ENCODE peak calls at places on chromosomes 1 and 21, in nine cellular contexts. Q is kidney tubule cell; H is neural progenitor cell; D is mucosa of descending colon; O is HS-5; S is GM19239; B is activated naive CD8-positive, alpha-beta T cell treated with anti-CD3 and anti-CD28 coated beads for 36 hours; U is epithelial cell of proximal tubule; P is progenitor cell of endocrine pancreas. E is an unnamed sample.
A peak's percentile ranks its signal among the peaks of the same experiment; 100 is the strongest.

GRCh38 chr1:92736395-92736794 is 48.5 kb downstream of the EVI5 start:
- DNase-seq in P (no peak), B (no peak), O (no peak), Q (peak; percentile 57), H (no peak), S (no peak), U (no peak), D (no peak), E (no peak)

GRCh38 chr1:91948501-91949355 is 473 bp upstream of the BRDT start:
- DNase-seq in D (no peak), P (no peak), Q (no peak), H (no peak), B (no peak), S (no peak), U (no peak), O (no peak), E (no peak)

GRCh38 chr1:16181887-16182719 is 26.2 kb upstream of the EPHA2 start:
- DNase-seq in H (peak; percentile 75), D (peak; percentile 74), B (no peak), P (peak; percentile 57), Q (peak; percentile 95), U (no peak), S (no peak), O (peak; percentile 84), E (peak; percentile 93)

GRCh38 chr1:6329392-6329791 is 64.2 kb downstream of the ACOT7 start:
- DNase-seq in B (no peak), O (no peak), D (no peak), S (no peak), P (no peak), H (no peak), Q (no peak), U (no peak), E (no peak)

GRCh38 chr1:36516372-36517018 is 33.8 kb upstream of the CSF3R start:
- DNase-seq in S (peak; percentile 66), P (peak; percentile 20), Q (peak; percentile 64), D (no peak), U (no peak), O (no peak), H (peak; percentile 86), B (peak; percentile 32), E (peak; percentile 15)

GRCh38 chr21:46096997-46097825 is 701 bp upstream of the COL6A2 start:
- DNase-seq in H (no peak), D (peak; percentile 31), B (no peak), U (no peak), O (no peak), Q (no peak), S (peak; percentile 9), P (peak; percentile 10), E (no peak)

GRCh38 chr1:155934933-155935590 is 849 bp upstream of the KHDC4 start:
- DNase-seq in O (no peak), D (no peak), S (no peak), P (no peak), H (no peak), B (no peak), U (peak; percentile 78), Q (peak; percentile 74), E (no peak)

GRCh38 chr21:44778094-44778493 is 23.5 kb downstream of the UBE2G2 start:
- DNase-seq in U (no peak), O (no peak), S (no peak), P (no peak), B (no peak), Q (no peak), H (no peak), D (no peak), E (no peak)

GRCh38 chr1:43315481-43315880 is 14.7 kb downstream of the TIE1 start:
- DNase-seq in O (no peak), Q (no peak), S (no peak), U (no peak), P (no peak), D (no peak), H (no peak), B (no peak), E (no peak)

GRCh38 chr1:108725906-108726305 is 13.2 kb downstream of the FNDC7 start:
- DNase-seq in Q (no peak), O (no peak), U (no peak), D (no peak), H (no peak), P (no peak), B (no peak), S (no peak), E (no peak)

GRCh38 chr1:164630626-164631396 is 71.8 kb downstream of the PBX1 start:
- DNase-seq in H (no peak), Q (peak; percentile 64), D (no peak), B (no peak), O (no peak), P (no peak), S (no peak), U (peak; percentile 80), E (no peak)

GRCh38 chr1:21565285-21565684 is 56.1 kb downstream of the ALPL start:
- DNase-seq in Q (no peak), O (no peak), D (no peak), B (no peak), U (no peak), P (no peak), S (no peak), H (no peak), E (no peak)

GRCh38 chr1:230186874-230187273 is 119.8 kb downstream of the GALNT2 start:
- DNase-seq in Q (no peak), P (no peak), H (no peak), U (no peak), O (no peak), S (no peak), B (no peak), D (no peak), E (no peak)

GRCh38 chr1:152015766-152016165 is 21.0 kb downstream of the S100A11 start:
- DNase-seq in B (no peak), Q (no peak), H (no peak), P (no peak), U (no peak), S (no peak), D (no peak), O (no peak), E (no peak)

GRCh38 chr1:7845761-7846160 is 7.1 kb downstream of the UTS2 start:
- DNase-seq in Q (no peak), O (peak; percentile 42), D (no peak), S (no peak), P (no peak), H (no peak), B (no peak), U (no peak), E (peak; percentile 69)

E was measured in HS-27A.